ENCODE peak calls at places on chromosomes 12 and 14, in seven cellular contexts. K, H, I, Y, F, W and R are unnamed samples.
A peak's percentile ranks its signal among the peaks of the same experiment; 100 is the strongest.

GRCh38 chr12:41919526-41920305 is 225.0 kb downstream of the GXYLT1 start:
- DNase-seq in F (no peak), K (no peak), Y (no peak), W (no peak), H (no peak), I (no peak), R (no peak)

GRCh38 chr12:111454716-111455447 is 49.2 kb downstream of the SH2B3 start:
- DNase-seq in H (no peak), I (no peak), F (peak; percentile 29), K (peak; percentile 2), W (no peak), Y (no peak), R (no peak)

GRCh38 chr12:94071258-94071657 is 77.1 kb upstream of the PLXNC1 start:
- DNase-seq in F (no peak), Y (no peak), W (no peak), K (no peak), H (no peak), I (no peak), R (no peak)

GRCh38 chr14:63853831-63854293 is 1.1 kb downstream of the SYNE2 start:
- DNase-seq in I (peak; percentile 75), F (peak; percentile 75), H (peak; percentile 35), Y (peak; percentile 30), K (peak; percentile 61), W (peak; percentile 52), R (peak; percentile 30)

GRCh38 chr12:66744956-66745383 is 66.1 kb upstream of the GRIP1 start:
- DNase-seq in Y (no peak), K (no peak), H (no peak), F (no peak), W (no peak), I (no peak), R (no peak)

GRCh38 chr14:71856199-71856919 is 75.9 kb upstream of the RGS6 start:
- DNase-seq in Y (no peak), I (no peak), W (no peak), K (no peak), F (no peak), H (no peak), R (no peak)

GRCh38 chr12:4813741-4814140 is 93.5 kb downstream of the GALNT8 start:
- DNase-seq in I (no peak), W (no peak), H (no peak), F (no peak), K (no peak), Y (no peak), R (no peak)

GRCh38 chr14:51869426-51870113 is 9.2 kb downstream of the GNG2 start:
- DNase-seq in H (no peak), K (no peak), Y (no peak), W (no peak), I (no peak), F (no peak), R (no peak)

GRCh38 chr14:67766035-67766680 is 50.2 kb downstream of the ZFYVE26 start:
- DNase-seq in F (no peak), W (no peak), Y (no peak), K (no peak), H (no peak), I (no peak), R (no peak)

GRCh38 chr12:67366530-67367196 is 97.5 kb downstream of the CAND1 start:
- DNase-seq in I (no peak), K (peak; percentile 73), H (peak; percentile 91), W (peak; percentile 66), F (no peak), Y (no peak), R (no peak)

GRCh38 chr14:100031506-100032281 is 33.5 kb upstream of the EVL start:
- DNase-seq in I (no peak), F (peak; percentile 75), K (peak; percentile 99), Y (no peak), W (peak; percentile 99), H (peak; percentile 99), R (no peak)

GRCh38 chr12:105106621-105107020 is 910 bp upstream of the WASHC4 start:
- DNase-seq in F (no peak), Y (no peak), W (no peak), K (no peak), H (no peak), I (no peak), R (no peak)

GRCh38 chr12:15590180-15590826 is 198.9 kb downstream of the EPS8 start:
- DNase-seq in H (peak; percentile 81), F (no peak), W (peak; percentile 70), Y (peak; percentile 16), I (peak; percentile 57), K (peak; percentile 86), R (peak; percentile 45)

GRCh38 chr14:92549096-92549852 is 35.7 kb downstream of the RIN3 start:
- DNase-seq in H (no peak), K (no peak), Y (no peak), F (peak; percentile 73), I (no peak), W (no peak), R (no peak)

GRCh38 chr14:44803239-44803905 is 158.4 kb downstream of the KLHL28 start:
- DNase-seq in W (peak; percentile 64), F (no peak), H (peak; percentile 75), K (peak; percentile 77), I (no peak), Y (no peak), R (no peak)

GRCh38 chr14:61875483-61875882 is 113.3 kb downstream of the SNAPC1 start:
- DNase-seq in I (no peak), W (no peak), H (no peak), F (no peak), K (no peak), Y (no peak), R (no peak)

GRCh38 chr14:101101456-101102056 is 198.0 kb upstream of the RTL1 start:
- DNase-seq in F (no peak), K (no peak), W (no peak), H (no peak), I (no peak), Y (peak; percentile 6), R (no peak)

GRCh38 chr12:92747151-92747550 is 44.4 kb downstream of the PLEKHG7 start:
- DNase-seq in W (no peak), Y (no peak), K (no peak), I (no peak), H (no peak), F (no peak), R (no peak)

GRCh38 chr12:90338365-90338764 is 616.6 kb downstream of the CCER1 start:
- DNase-seq in W (no peak), H (no peak), K (no peak), F (no peak), Y (no peak), I (no peak), R (no peak)

GRCh38 chr14:54976316-54976715 is 50.6 kb downstream of the WDHD1 start:
- DNase-seq in W (peak; percentile 82), K (peak; percentile 88), Y (no peak), H (peak; percentile 82), F (no peak), I (no peak), R (no peak)

GRCh38 chr12:113700943-113701342 is 229.3 kb upstream of the LHX5 start:
- DNase-seq in H (peak; percentile 49), Y (peak; percentile 43), W (peak; percentile 49), K (peak; percentile 50), F (no peak), I (no peak), R (no peak)

DNA sequence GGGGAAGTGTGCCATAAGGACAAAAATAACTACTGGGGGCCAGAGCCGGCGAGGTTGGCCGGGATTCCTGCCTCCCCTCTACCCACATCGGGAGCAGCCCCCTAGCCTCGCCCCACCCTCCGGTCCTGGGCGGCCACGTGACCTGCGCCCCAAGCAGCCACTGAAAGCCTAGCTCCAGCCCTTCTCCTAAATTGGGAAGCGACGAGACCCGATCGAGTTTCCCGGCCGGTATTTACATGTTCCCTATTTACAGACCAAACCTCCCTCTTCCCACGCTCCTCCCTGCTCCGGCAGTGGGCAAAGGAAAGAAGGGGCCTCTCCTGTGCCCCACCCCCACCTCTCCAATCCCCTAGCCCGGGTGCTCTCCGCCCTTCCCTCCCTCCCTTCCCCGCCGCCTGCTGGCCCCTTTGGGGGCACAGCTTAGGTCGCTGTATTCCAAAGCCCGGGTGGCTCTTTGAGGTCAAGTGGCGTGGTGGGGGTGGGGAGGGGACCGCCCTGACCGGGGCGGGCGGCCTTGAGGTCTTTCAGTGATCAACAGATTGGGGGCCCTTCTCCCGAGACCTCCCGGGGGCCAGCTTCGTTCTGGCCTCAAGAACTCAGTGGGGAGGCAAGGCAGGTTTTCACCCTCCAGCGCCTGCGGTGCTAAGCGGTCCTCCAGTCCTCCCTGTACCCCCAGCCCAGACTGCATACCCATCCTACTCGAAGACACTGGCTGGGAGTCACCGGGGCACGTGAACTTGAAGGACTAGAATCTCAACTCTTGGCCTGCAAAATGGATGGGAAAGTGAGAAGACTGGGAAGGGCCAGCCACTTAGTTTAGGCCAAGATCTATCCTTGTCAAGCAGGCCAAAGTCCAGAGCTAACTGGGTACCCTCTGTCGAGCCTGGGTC is 6.3 kb upstream of the CTDSP2 start:
- DNase-seq in W (no peak), H (no peak), K (no peak), F (peak; percentile 89), I (no peak), Y (peak; percentile 83), R (peak; percentile 47)
- TF ChIP-seq CTCF in W (no peak), H (no peak), K (peak; percentile 27), F (peak; percentile 17), I (no peak), Y (no peak), R (peak; percentile 36)

GRCh38 chr14:59918824-59919581 is 941 bp upstream of the LRRC9 start:
- DNase-seq in Y (no peak), I (no peak), F (peak; percentile 66), W (peak; percentile 18), H (peak; percentile 49), K (peak; percentile 65), R (peak; percentile 28)
- TF ChIP-seq CTCF in Y (no peak), I (peak; percentile 41), F (peak; percentile 43), W (peak; percentile 44), H (peak; percentile 51), K (peak; percentile 49), R (peak; percentile 72)

GRCh38 chr14:38252066-38252710 is 3.7 kb downstream of the CLEC14A start:
- DNase-seq in I (no peak), K (no peak), Y (no peak), H (no peak), W (no peak), F (no peak), R (no peak)

GRCh38 chr14:38243696-38244250 is 12.1 kb downstream of the CLEC14A start:
- DNase-seq in F (no peak), I (no peak), W (no peak), K (no peak), H (no peak), Y (no peak), R (no peak)

GRCh38 chr14:38250316-38250715 is 5.6 kb downstream of the CLEC14A start:
- DNase-seq in F (no peak), Y (no peak), H (no peak), W (peak; percentile 24), I (no peak), K (no peak), R (no peak)

DNA sequence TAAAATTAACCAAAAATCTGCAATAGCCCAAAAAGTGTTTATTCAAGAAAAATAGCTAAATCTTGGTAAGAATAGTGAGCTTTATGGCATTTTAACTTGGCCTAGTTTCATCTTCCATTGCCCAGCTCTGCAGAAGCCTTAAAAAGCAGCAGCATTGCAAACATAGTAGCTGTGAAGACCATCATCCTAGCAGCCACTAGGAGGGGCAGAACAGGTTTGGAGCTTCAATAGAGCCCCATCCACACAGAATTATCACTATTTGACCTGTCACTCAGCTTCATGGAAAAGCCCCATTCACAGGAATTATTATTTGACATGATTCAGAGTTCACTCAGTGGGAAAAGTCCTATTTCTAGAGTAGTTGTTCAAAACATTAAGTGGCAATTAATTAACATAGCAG is 7.3 kb downstream of the CLEC14A start:
- DNase-seq in F (no peak), H (no peak), Y (no peak), W (no peak), K (peak; percentile 38), I (no peak), R (no peak)
- TF ChIP-seq CTCF in F (no peak), H (peak; percentile 28), Y (no peak), W (peak; percentile 6), K (peak; percentile 61), I (no peak), R (no peak)

GRCh38 chr12:45121224-45121623 is 70.3 kb upstream of the DBX2 start:
- DNase-seq in I (no peak), H (no peak), W (no peak), K (no peak), Y (no peak), F (no peak), R (no peak)
- TF ChIP-seq CTCF in I (no peak), H (no peak), W (no peak), K (no peak), Y (no peak), F (no peak), R (peak; percentile 65)